ENCODE peak calls at places on chromosomes 12 and 14, in four cellular contexts. One of them, this sample, is unnamed.

GRCh38 chr12:24821691-24822090 is 127.2 kb downstream of the BCAT1 start:
- DNase-seq in HEK293T: no peak
- DNase-seq in AG10803: peak; percentile 6
- DNase-seq in effector memory CD4-positive, alpha-beta T cell: no peak
- DNase-seq in this sample: no peak

GRCh38 chr14:31926123-31926522 is 151.0 kb upstream of the ARHGAP5 start:
- DNase-seq in HEK293T: peak; percentile 58
- DNase-seq in AG10803: peak; percentile 35
- DNase-seq in effector memory CD4-positive, alpha-beta T cell: no peak
- DNase-seq in this sample: peak; percentile 48

GRCh38 chr14:97976861-97977260 is 1179.7 kb downstream of the VRK1 start:
- DNase-seq in HEK293T: no peak
- DNase-seq in AG10803: peak; percentile 1
- DNase-seq in effector memory CD4-positive, alpha-beta T cell: no peak
- DNase-seq in this sample: no peak

GRCh38 chr14:35261774-35262173 is 30.4 kb upstream of the PSMA6 start:
- DNase-seq in HEK293T: no peak
- DNase-seq in AG10803: peak; percentile 30
- DNase-seq in effector memory CD4-positive, alpha-beta T cell: no peak
- DNase-seq in this sample: no peak

GRCh38 chr14:24903337-24903736 is 146.6 kb downstream of the STXBP6 start:
- DNase-seq in HEK293T: no peak
- DNase-seq in AG10803: peak; percentile 72
- DNase-seq in effector memory CD4-positive, alpha-beta T cell: no peak
- DNase-seq in this sample: no peak

GRCh38 chr14:104293851-104294627 is 155.7 kb downstream of the KIF26A start:
- DNase-seq in HEK293T: no peak
- DNase-seq in AG10803: no peak
- DNase-seq in effector memory CD4-positive, alpha-beta T cell: no peak
- DNase-seq in this sample: no peak

GRCh38 chr12:103538397-103538796 is 42.6 kb upstream of the C12orf42 start:
- DNase-seq in HEK293T: no peak
- DNase-seq in AG10803: no peak
- DNase-seq in effector memory CD4-positive, alpha-beta T cell: no peak
- DNase-seq in this sample: no peak

GRCh38 chr12:104055686-104056388 is 5.8 kb upstream of the GLT8D2 start:
- DNase-seq in HEK293T: no peak
- DNase-seq in AG10803: peak; percentile 68
- DNase-seq in effector memory CD4-positive, alpha-beta T cell: no peak
- DNase-seq in this sample: no peak

GRCh38 chr12:93766802-93767523 is 89.8 kb downstream of the CRADD start:
- DNase-seq in HEK293T: peak; percentile 34
- DNase-seq in AG10803: peak; percentile 79
- DNase-seq in effector memory CD4-positive, alpha-beta T cell: no peak
- DNase-seq in this sample: no peak

GRCh38 chr12:116152268-116152667 is 125.2 kb downstream of the MED13L start:
- DNase-seq in HEK293T: no peak
- DNase-seq in AG10803: peak; percentile 83
- DNase-seq in effector memory CD4-positive, alpha-beta T cell: no peak
- DNase-seq in this sample: no peak

GRCh38 chr12:114746297-114747074 is 62.5 kb upstream of the TBX3 start:
- DNase-seq in HEK293T: no peak
- DNase-seq in AG10803: peak; percentile 76
- DNase-seq in effector memory CD4-positive, alpha-beta T cell: no peak
- DNase-seq in this sample: no peak

GRCh38 chr12:32089156-32089950 is 17.3 kb upstream of the BICD1 start:
- DNase-seq in HEK293T: no peak
- DNase-seq in AG10803: peak; percentile 25
- DNase-seq in effector memory CD4-positive, alpha-beta T cell: no peak
- DNase-seq in this sample: no peak

GRCh38 chr14:95531473-95531872 is 3.4 kb upstream of the GLRX5 start:
- DNase-seq in HEK293T: no peak
- DNase-seq in AG10803: peak; percentile 80
- DNase-seq in effector memory CD4-positive, alpha-beta T cell: no peak
- DNase-seq in this sample: no peak

GRCh38 chr12:57276935-57277563 is 26.1 kb upstream of the STAC3 start:
- DNase-seq in HEK293T: peak; percentile 43
- DNase-seq in AG10803: peak; percentile 25
- DNase-seq in effector memory CD4-positive, alpha-beta T cell: no peak
- DNase-seq in this sample: peak; percentile 21

GRCh38 chr14:24052656-24053547 is 1.1 kb downstream of the CARMIL3 start:
- DNase-seq in HEK293T: no peak
- DNase-seq in AG10803: no peak
- DNase-seq in effector memory CD4-positive, alpha-beta T cell: no peak
- DNase-seq in this sample: no peak

GRCh38 chr14:23104591-23105347 is at the start of gene CIROP:
- DNase-seq in HEK293T: no peak
- DNase-seq in AG10803: no peak
- DNase-seq in effector memory CD4-positive, alpha-beta T cell: no peak
- DNase-seq in this sample: no peak

This sample was measured in MM.1S.